ENCODE peak calls at places on chromosomes 7 and 10, in nine cellular contexts. U is uterus, C is HL-60, Q is fibroblast of the aortic adventitia, X is endodermal cell, B is ovary, A is thyroid gland, N is PC-9, M is neural progenitor cell. F is an unnamed sample.

GRCh38 chr7:75711634-75712494 is 26.9 kb downstream of the HIP1 start:
- DNase-seq in U (no peak), C (no peak), Q (peak), X (no peak), B (no peak), A (no peak), N (no peak), M (no peak), F (peak)

GRCh38 chr7:139587535-139587934 is 64.0 kb downstream of the CLEC2L start:
- DNase-seq in U (no peak), C (no peak), Q (no peak), X (no peak), B (no peak), A (no peak), N (no peak), M (no peak), F (no peak)

GRCh38 chr10:71090801-71091200 is 121.6 kb upstream of the UNC5B start:
- DNase-seq in U (no peak), C (no peak), Q (no peak), X (no peak), B (no peak), A (no peak), N (no peak), M (no peak), F (no peak)

GRCh38 chr10:125624800-125625199 is 58.2 kb downstream of the TEX36 start:
- DNase-seq in U (peak), C (no peak), Q (no peak), X (no peak), B (no peak), A (no peak), N (no peak), M (no peak), F (no peak)

GRCh38 chr10:93095225-93095624 is 21.5 kb downstream of the CYP26A1 start:
- DNase-seq in U (no peak), C (no peak), Q (no peak), X (peak), B (no peak), A (no peak), N (no peak), M (peak), F (no peak)

GRCh38 chr7:23183279-23184012 is 1.6 kb downstream of the NUP42 start:
- DNase-seq in U (no peak), C (no peak), Q (no peak), X (no peak), B (no peak), A (no peak), N (no peak), M (no peak), F (no peak)

GRCh38 chr10:48384699-48384982 is 78.2 kb downstream of the MAPK8 start:
- DNase-seq in U (no peak), C (no peak), Q (peak), X (no peak), B (peak), A (peak), N (no peak), M (no peak), F (no peak)

GRCh38 chr10:9091515-9092093 is 1037.1 kb downstream of the GATA3 start:
- DNase-seq in U (no peak), C (no peak), Q (no peak), X (no peak), B (no peak), A (no peak), N (no peak), M (no peak), F (no peak)

GRCh38 chr10:12350925-12351324 is 1.6 kb downstream of the CAMK1D start:
- DNase-seq in U (no peak), C (no peak), Q (no peak), X (peak), B (no peak), A (no peak), N (no peak), M (peak), F (no peak)

DNA sequence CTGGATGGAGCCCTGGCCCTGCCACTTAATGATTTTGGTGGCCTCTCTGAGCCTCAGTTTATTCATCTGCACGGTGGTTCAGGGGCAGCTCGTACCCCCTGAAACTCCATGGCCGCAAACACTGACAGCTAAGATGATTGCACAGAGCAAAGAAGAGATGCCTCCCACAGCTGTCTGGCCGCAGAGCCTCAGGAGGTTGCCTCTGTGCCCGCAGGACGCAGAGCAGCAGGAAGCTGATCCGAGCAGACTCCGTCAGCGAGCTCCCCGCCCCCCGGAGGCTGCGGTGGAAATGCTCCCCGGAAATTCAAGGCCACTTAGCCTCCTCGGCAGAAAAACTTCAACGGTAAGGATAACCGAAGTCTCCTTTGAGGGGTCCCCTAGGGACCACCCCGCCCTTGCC is 30.2 kb upstream of the C10orf53 start:
- DNase-seq in U (no peak), C (peak), Q (no peak), X (peak), B (no peak), A (no peak), N (no peak), M (peak), F (no peak)
- TF ChIP-seq CTCF in U (no peak), C (no peak), Q (no peak), X (peak), B (no peak), A (no peak), N (no peak), M (no peak), F (no peak)

GRCh38 chr7:364536-364935 is 74.6 kb downstream of the FOXL3 start:
- DNase-seq in U (no peak), C (no peak), Q (no peak), X (no peak), B (no peak), A (no peak), N (no peak), M (no peak), F (no peak)

GRCh38 chr7:367351-367841 is 77.4 kb downstream of the FOXL3 start:
- DNase-seq in U (no peak), C (no peak), Q (no peak), X (no peak), B (no peak), A (no peak), N (no peak), M (no peak), F (no peak)

GRCh38 chr7:365593-365992 is 75.6 kb downstream of the FOXL3 start:
- DNase-seq in U (no peak), C (no peak), Q (no peak), X (no peak), B (no peak), A (no peak), N (no peak), M (no peak), F (no peak)

GRCh38 chr7:368651-369475 is 78.9 kb downstream of the FOXL3 start:
- DNase-seq in U (no peak), C (no peak), Q (no peak), X (no peak), B (no peak), A (no peak), N (no peak), M (no peak), F (no peak)

GRCh38 chr7:366171-366916 is 76.4 kb downstream of the FOXL3 start:
- DNase-seq in U (no peak), C (no peak), Q (no peak), X (no peak), B (no peak), A (no peak), N (no peak), M (no peak), F (peak)
- H3K4me3 ChIP-seq in U (no peak), C (no peak), Q (no peak), X (no peak), B (no peak), A (no peak), N (no peak), M (no peak), F (peak)

GRCh38 chr10:16527452-16527851 is 5.8 kb upstream of the C1QL3 start:
- DNase-seq in U (no peak), C (no peak), Q (no peak), X (no peak), B (no peak), A (no peak), N (no peak), M (peak), F (no peak)

DNA sequence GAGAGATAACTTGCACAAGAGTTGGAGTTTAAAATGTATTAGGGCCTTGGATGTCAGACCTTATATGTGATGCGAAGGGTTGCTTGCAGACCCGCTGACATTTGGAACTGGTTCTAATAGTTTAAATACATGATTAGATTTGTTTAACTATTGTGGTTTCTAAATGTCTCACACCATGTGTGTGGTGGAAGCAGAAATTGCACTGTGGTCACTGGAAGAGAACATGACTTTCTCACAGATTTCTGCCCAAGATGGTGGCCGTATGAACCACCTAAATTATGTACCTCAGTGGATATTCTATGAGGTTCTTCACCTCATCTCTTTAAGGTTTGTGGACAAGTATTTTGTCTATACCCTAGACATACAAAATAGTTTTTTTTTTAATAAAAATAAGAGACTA is 8.2 kb upstream of the C1QL3 start:
- DNase-seq in U (no peak), C (no peak), Q (no peak), X (no peak), B (no peak), A (no peak), N (no peak), M (no peak), F (no peak)
- TF ChIP-seq CTCF in U (no peak), C (no peak), Q (no peak), X (no peak), B (no peak), A (no peak), N (no peak), M (no peak), F (no peak)

GRCh38 chr7:8141070-8141469 is 120.9 kb downstream of the ICA1 start:
- DNase-seq in U (no peak), C (no peak), Q (no peak), X (no peak), B (no peak), A (no peak), N (no peak), M (no peak), F (no peak)
- H3K4me3 ChIP-seq in U (no peak), C (no peak), Q (no peak), X (no peak), B (no peak), A (no peak), N (no peak), M (no peak), F (no peak)

DNA sequence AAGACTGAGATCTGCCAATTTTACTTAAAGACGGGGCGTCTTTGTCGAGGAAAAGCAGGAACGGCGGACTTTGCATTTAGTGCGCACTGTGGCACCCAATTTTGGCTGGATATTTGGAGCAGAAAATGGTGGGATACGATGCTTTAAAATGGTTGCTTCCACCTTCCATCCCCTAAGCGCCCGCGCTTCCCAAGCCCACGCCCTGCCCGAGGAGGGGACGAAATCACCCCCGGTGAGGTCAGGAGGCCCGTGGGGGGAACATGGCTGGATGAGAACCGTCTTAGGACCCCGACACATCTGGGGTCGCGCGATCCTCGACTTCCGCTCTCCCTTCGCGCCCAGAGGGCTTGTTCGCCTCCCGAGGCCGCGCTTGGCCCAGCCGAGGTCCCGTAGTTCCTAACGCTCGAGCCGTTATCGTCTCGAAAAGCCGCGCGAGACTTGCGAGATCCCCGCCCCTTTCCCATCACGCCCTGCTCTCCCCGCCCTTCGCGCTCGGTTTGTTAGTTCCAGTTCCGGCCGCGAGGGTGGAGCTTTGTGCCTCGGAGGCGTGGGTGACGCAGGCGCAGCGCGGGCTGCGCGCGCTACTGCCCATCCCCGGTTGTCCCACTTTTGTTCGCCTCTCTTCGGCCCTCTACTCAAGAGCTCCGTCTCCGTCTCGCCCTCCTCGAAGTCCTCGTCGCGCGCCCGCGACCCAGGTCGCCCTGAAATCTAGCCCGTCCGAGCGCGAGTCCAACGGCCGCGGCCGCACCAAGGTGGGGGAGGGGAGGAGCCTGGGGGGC is at the start of gene SRRT:
- DNase-seq in U (peak), C (peak), Q (peak), X (peak), B (peak), A (peak), N (peak), M (peak), F (peak)
- TF ChIP-seq CTCF in U (peak), C (no peak), Q (peak), X (peak), B (peak), A (peak), N (peak), M (peak), F (no peak)

DNA sequence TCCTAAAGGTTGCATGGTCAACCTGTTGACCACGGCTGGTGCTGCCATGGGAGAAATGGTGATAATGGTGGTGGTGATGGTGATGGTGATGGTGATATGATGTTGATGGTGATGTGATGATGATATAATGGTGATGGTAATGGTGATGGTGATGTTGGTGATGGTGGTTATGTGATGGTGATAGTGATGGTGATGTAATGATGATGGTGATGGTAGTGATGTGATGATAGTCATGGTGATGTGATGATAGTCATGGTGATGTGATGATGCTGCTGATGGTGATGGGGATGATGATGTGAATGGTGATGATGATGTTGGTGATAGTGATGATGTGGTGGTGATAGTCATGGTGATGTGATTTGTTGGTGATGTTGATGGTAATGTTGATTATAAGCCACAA is 23.9 kb downstream of the POU6F2 start:
- DNase-seq in U (no peak), C (no peak), Q (no peak), X (no peak), B (no peak), A (no peak), N (no peak), M (no peak), F (no peak)
- H3K4me3 ChIP-seq in U (no peak), C (no peak), Q (no peak), X (no peak), B (no peak), A (no peak), N (no peak), M (no peak), F (no peak)

GRCh38 chr10:19811517-19811916 is 4.7 kb upstream of the PLXDC2 start:
- DNase-seq in U (peak), C (no peak), Q (peak), X (peak), B (peak), A (peak), N (no peak), M (peak), F (peak)
- TF ChIP-seq CTCF in U (peak), C (no peak), Q (peak), X (peak), B (peak), A (peak), N (no peak), M (peak), F (peak)

GRCh38 chr10:81874878-81875679 is at the start of gene NRG3:
- DNase-seq in U (no peak), C (no peak), Q (no peak), X (no peak), B (no peak), A (peak), N (no peak), M (peak), F (peak)
- H3K4me3 ChIP-seq in U (no peak), C (no peak), Q (no peak), X (peak), B (no peak), A (peak), N (no peak), M (peak), F (no peak)

GRCh38 chr10:35642023-35642792 is at the start of gene FZD8:
- DNase-seq in U (peak), C (peak), Q (peak), X (peak), B (peak), A (peak), N (peak), M (peak), F (peak)
- TF ChIP-seq CTCF in U (peak), C (no peak), Q (peak), X (peak), B (no peak), A (peak), N (no peak), M (peak), F (no peak)

F was measured in foreskin fibroblast.